ENCODE peak calls at places on chromosomes 12 and 14, in five cellular contexts. One of them, this sample, is unnamed.

GRCh38 chr12:123928274-123928865 is 44.3 kb downstream of the CCDC92 start:
- DNase-seq in left cardiac atrium: no peak
- DNase-seq in left colon: no peak
- DNase-seq in activated T-helper 9 cell treated with anti-CD3 and anti-CD28 coated beads, Interleukin-2, amount 50 U/mL, for 16 hours: no peak
- DNase-seq in NCI-H510A treated with DMSO at 0.1 percent for 48 hours: peak
- DNase-seq in this sample: no peak

GRCh38 chr12:45687081-45688015 is 42.2 kb upstream of the ARID2 start:
- DNase-seq in left cardiac atrium: no peak
- DNase-seq in left colon: no peak
- DNase-seq in activated T-helper 9 cell treated with anti-CD3 and anti-CD28 coated beads, Interleukin-2, amount 50 U/mL, for 16 hours: no peak
- DNase-seq in NCI-H510A treated with DMSO at 0.1 percent for 48 hours: no peak
- DNase-seq in this sample: no peak

GRCh38 chr12:49369723-49370145 is 2.5 kb downstream of the SPATS2 start:
- DNase-seq in left cardiac atrium: peak
- DNase-seq in left colon: peak
- DNase-seq in activated T-helper 9 cell treated with anti-CD3 and anti-CD28 coated beads, Interleukin-2, amount 50 U/mL, for 16 hours: no peak
- DNase-seq in NCI-H510A treated with DMSO at 0.1 percent for 48 hours: peak
- DNase-seq in this sample: no peak

GRCh38 chr12:6552140-6552551 is 3.7 kb downstream of the IFFO1 start:
- DNase-seq in left cardiac atrium: peak
- DNase-seq in left colon: no peak
- DNase-seq in activated T-helper 9 cell treated with anti-CD3 and anti-CD28 coated beads, Interleukin-2, amount 50 U/mL, for 16 hours: no peak
- DNase-seq in NCI-H510A treated with DMSO at 0.1 percent for 48 hours: no peak
- DNase-seq in this sample: no peak

GRCh38 chr12:56589783-56590182 is 40.3 kb downstream of the BAZ2A start:
- DNase-seq in left cardiac atrium: no peak
- DNase-seq in left colon: no peak
- DNase-seq in activated T-helper 9 cell treated with anti-CD3 and anti-CD28 coated beads, Interleukin-2, amount 50 U/mL, for 16 hours: no peak
- DNase-seq in NCI-H510A treated with DMSO at 0.1 percent for 48 hours: no peak
- DNase-seq in this sample: no peak

GRCh38 chr14:28635387-28635786 is 131.2 kb upstream of the FOXG1 start:
- DNase-seq in left cardiac atrium: no peak
- DNase-seq in left colon: no peak
- DNase-seq in activated T-helper 9 cell treated with anti-CD3 and anti-CD28 coated beads, Interleukin-2, amount 50 U/mL, for 16 hours: no peak
- DNase-seq in NCI-H510A treated with DMSO at 0.1 percent for 48 hours: peak
- DNase-seq in this sample: peak

GRCh38 chr14:93926209-93926872 is 803 bp upstream of the FAM181A start:
- DNase-seq in left cardiac atrium: no peak
- DNase-seq in left colon: no peak
- DNase-seq in activated T-helper 9 cell treated with anti-CD3 and anti-CD28 coated beads, Interleukin-2, amount 50 U/mL, for 16 hours: no peak
- DNase-seq in NCI-H510A treated with DMSO at 0.1 percent for 48 hours: no peak
- DNase-seq in this sample: no peak

GRCh38 chr12:122045262-122045661 is 23.6 kb downstream of the BCL7A start:
- DNase-seq in left cardiac atrium: no peak
- DNase-seq in left colon: no peak
- DNase-seq in activated T-helper 9 cell treated with anti-CD3 and anti-CD28 coated beads, Interleukin-2, amount 50 U/mL, for 16 hours: no peak
- DNase-seq in NCI-H510A treated with DMSO at 0.1 percent for 48 hours: no peak
- DNase-seq in this sample: no peak

GRCh38 chr12:92062539-92063493 is 82.8 kb downstream of the BTG1 start:
- DNase-seq in left cardiac atrium: no peak
- DNase-seq in left colon: no peak
- DNase-seq in activated T-helper 9 cell treated with anti-CD3 and anti-CD28 coated beads, Interleukin-2, amount 50 U/mL, for 16 hours: no peak
- DNase-seq in NCI-H510A treated with DMSO at 0.1 percent for 48 hours: no peak
- DNase-seq in this sample: no peak

GRCh38 chr12:120928864-120929652 is 24.9 kb upstream of the SPPL3 start:
- DNase-seq in left cardiac atrium: no peak
- DNase-seq in left colon: peak
- DNase-seq in activated T-helper 9 cell treated with anti-CD3 and anti-CD28 coated beads, Interleukin-2, amount 50 U/mL, for 16 hours: no peak
- DNase-seq in NCI-H510A treated with DMSO at 0.1 percent for 48 hours: peak
- DNase-seq in this sample: no peak

GRCh38 chr14:99516156-99517045 is 35.2 kb downstream of the CCNK start:
- DNase-seq in left cardiac atrium: peak
- DNase-seq in left colon: no peak
- DNase-seq in activated T-helper 9 cell treated with anti-CD3 and anti-CD28 coated beads, Interleukin-2, amount 50 U/mL, for 16 hours: no peak
- DNase-seq in NCI-H510A treated with DMSO at 0.1 percent for 48 hours: no peak
- DNase-seq in this sample: no peak

GRCh38 chr12:41606741-41607460 is 418.8 kb downstream of the PDZRN4 start:
- DNase-seq in left cardiac atrium: no peak
- DNase-seq in left colon: no peak
- DNase-seq in activated T-helper 9 cell treated with anti-CD3 and anti-CD28 coated beads, Interleukin-2, amount 50 U/mL, for 16 hours: no peak
- DNase-seq in NCI-H510A treated with DMSO at 0.1 percent for 48 hours: no peak
- DNase-seq in this sample: no peak

GRCh38 chr12:12716151-12716844 is 870 bp upstream of the CDKN1B start:
- DNase-seq in left cardiac atrium: no peak
- DNase-seq in left colon: peak
- DNase-seq in activated T-helper 9 cell treated with anti-CD3 and anti-CD28 coated beads, Interleukin-2, amount 50 U/mL, for 16 hours: no peak
- DNase-seq in NCI-H510A treated with DMSO at 0.1 percent for 48 hours: peak
- DNase-seq in this sample: no peak

GRCh38 chr12:74985293-74985985 is 224.2 kb downstream of the KCNC2 start:
- DNase-seq in left cardiac atrium: no peak
- DNase-seq in left colon: peak
- DNase-seq in activated T-helper 9 cell treated with anti-CD3 and anti-CD28 coated beads, Interleukin-2, amount 50 U/mL, for 16 hours: no peak
- DNase-seq in NCI-H510A treated with DMSO at 0.1 percent for 48 hours: peak
- DNase-seq in this sample: no peak

GRCh38 chr14:29085546-29085945 is 319.0 kb downstream of the FOXG1 start:
- DNase-seq in left cardiac atrium: no peak
- DNase-seq in left colon: no peak
- DNase-seq in activated T-helper 9 cell treated with anti-CD3 and anti-CD28 coated beads, Interleukin-2, amount 50 U/mL, for 16 hours: no peak
- DNase-seq in NCI-H510A treated with DMSO at 0.1 percent for 48 hours: no peak
- DNase-seq in this sample: no peak

GRCh38 chr14:32470161-32470705 is 141.1 kb downstream of the AKAP6 start:
- DNase-seq in left cardiac atrium: no peak
- DNase-seq in left colon: no peak
- DNase-seq in activated T-helper 9 cell treated with anti-CD3 and anti-CD28 coated beads, Interleukin-2, amount 50 U/mL, for 16 hours: no peak
- DNase-seq in NCI-H510A treated with DMSO at 0.1 percent for 48 hours: no peak
- DNase-seq in this sample: no peak

GRCh38 chr12:101969-102878 is 35.7 kb downstream of the IQSEC3 start:
- DNase-seq in left cardiac atrium: no peak
- DNase-seq in left colon: no peak
- DNase-seq in activated T-helper 9 cell treated with anti-CD3 and anti-CD28 coated beads, Interleukin-2, amount 50 U/mL, for 16 hours: no peak
- DNase-seq in NCI-H510A treated with DMSO at 0.1 percent for 48 hours: no peak
- DNase-seq in this sample: peak

GRCh38 chr14:53999061-53999488 is 42.5 kb upstream of the BMP4 start:
- DNase-seq in left cardiac atrium: no peak
- DNase-seq in left colon: no peak
- DNase-seq in activated T-helper 9 cell treated with anti-CD3 and anti-CD28 coated beads, Interleukin-2, amount 50 U/mL, for 16 hours: no peak
- DNase-seq in NCI-H510A treated with DMSO at 0.1 percent for 48 hours: no peak
- DNase-seq in this sample: no peak

This sample was measured in stimulated activated CD4-positive, alpha-beta T cell treated with anti-CD3 and anti-CD28 coated beads, Interleukin-2, amount 100 ng/mL, for 48 hours.